ENCODE peak calls at places on chromosomes 11 and 22, in eight cellular contexts. R is AG10803; X is T-cell; U is left cardiac atrium; C is iris pigment epithelial cell; B is RKO; Y is CD8-positive, alpha-beta memory T cell; D is activated T-cell treated with anti-CD3 and anti-CD28 coated beads for 1 hour. T is an unnamed sample.

GRCh38 chr22:26406118-26406517 is 22.9 kb upstream of the ASPHD2 start:
- DNase-seq in X (no peak), D (no peak), U (no peak), C (peak), B (peak), R (peak), Y (no peak), T (no peak)

GRCh38 chr11:17713851-17714250 is 5.5 kb upstream of the MYOD1 start:
- DNase-seq in C (no peak), B (no peak), Y (no peak), U (no peak), D (no peak), R (no peak), X (no peak), T (no peak)

GRCh38 chr22:37054600-37055365 is 3.2 kb downstream of the KCTD17 start:
- DNase-seq in D (no peak), C (no peak), B (no peak), Y (no peak), X (no peak), U (no peak), R (no peak), T (no peak)

GRCh38 chr11:26953770-26954392 is 40.0 kb upstream of the FIBIN start:
- DNase-seq in C (peak), D (no peak), Y (no peak), R (peak), B (peak), U (no peak), X (no peak), T (no peak)

GRCh38 chr11:70326843-70327242 is 56.4 kb downstream of the PPFIA1 start:
- DNase-seq in R (no peak), C (peak), Y (no peak), X (no peak), D (no peak), U (no peak), B (no peak), T (no peak)

GRCh38 chr11:84720706-84721402 is 906.3 kb downstream of the DLG2 start:
- DNase-seq in X (no peak), B (no peak), U (peak), C (no peak), R (peak), Y (peak), D (no peak), T (no peak)

GRCh38 chr11:45457649-45458048 is 171.5 kb upstream of the SYT13 start:
- DNase-seq in B (no peak), Y (no peak), U (peak), C (peak), R (peak), D (no peak), X (no peak), T (no peak)

GRCh38 chr22:41411021-41411851 is 29.5 kb downstream of the TEF start:
- DNase-seq in X (no peak), R (no peak), C (no peak), B (no peak), Y (no peak), D (no peak), U (no peak), T (no peak)

GRCh38 chr11:12706531-12707499 is 32.6 kb downstream of the TEAD1 start:
- DNase-seq in R (no peak), C (peak), U (peak), X (no peak), Y (no peak), B (no peak), D (no peak), T (no peak)

GRCh38 chr11:18012314-18012905 is 437 bp downstream of the SERGEF start:
- DNase-seq in R (peak), X (peak), C (peak), B (peak), Y (peak), D (no peak), U (peak), T (no peak)

GRCh38 chr11:69089258-69089657 is 40.5 kb downstream of the TPCN2 start:
- DNase-seq in C (peak), X (no peak), U (no peak), R (peak), B (peak), D (no peak), Y (no peak), T (no peak)

GRCh38 chr11:31000412-31000811 is 369.1 kb downstream of the DCDC1 start:
- DNase-seq in U (no peak), C (no peak), R (no peak), D (no peak), B (no peak), Y (no peak), X (no peak), T (no peak)

GRCh38 chr22:50599816-50600454 is 658 bp upstream of the MAPK8IP2 start:
- DNase-seq in U (peak), B (peak), C (peak), Y (peak), D (peak), R (no peak), X (peak), T (peak)

GRCh38 chr11:72787262-72788104 is 6.4 kb downstream of the STARD10 start:
- DNase-seq in C (no peak), Y (no peak), U (no peak), B (no peak), X (no peak), D (no peak), R (no peak), T (no peak)

GRCh38 chr11:17298302-17298701 is 21.8 kb downstream of the NUCB2 start:
- DNase-seq in C (no peak), R (no peak), U (no peak), Y (no peak), D (no peak), B (peak), X (no peak), T (no peak)

GRCh38 chr22:17924076-17924475 is 100.3 kb downstream of the MICAL3 start:
- DNase-seq in C (no peak), R (no peak), Y (no peak), X (no peak), U (no peak), D (no peak), B (no peak), T (no peak)

GRCh38 chr11:116688202-116688540 is 84.6 kb downstream of the BUD13 start:
- DNase-seq in R (no peak), Y (no peak), B (no peak), C (no peak), U (no peak), D (no peak), X (no peak), T (no peak)

GRCh38 chr11:92457250-92457649 is 232.6 kb downstream of the FAT3 start:
- DNase-seq in Y (no peak), D (no peak), C (peak), X (no peak), B (no peak), U (no peak), R (peak), T (no peak)

GRCh38 chr22:35357883-35358621 is 22.8 kb upstream of the HMOX1 start:
- DNase-seq in Y (no peak), D (no peak), U (no peak), X (no peak), R (peak), B (peak), C (no peak), T (no peak)

GRCh38 chr11:70951139-70951804 is 301.1 kb downstream of the SHANK2 start:
- DNase-seq in D (no peak), B (no peak), U (no peak), X (no peak), R (no peak), C (no peak), Y (no peak), T (no peak)

GRCh38 chr11:83648610-83649467 is 362.7 kb upstream of the CCDC90B start:
- DNase-seq in R (no peak), B (no peak), D (no peak), X (no peak), U (no peak), Y (no peak), C (peak), T (no peak)

GRCh38 chr22:45064313-45065268 is 54.8 kb upstream of the PHF21B start:
- DNase-seq in D (no peak), X (no peak), C (peak), R (peak), B (peak), Y (no peak), U (no peak), T (peak)

GRCh38 chr22:41621911-41622179 is 750 bp downstream of the XRCC6 start:
- DNase-seq in U (no peak), B (no peak), C (peak), R (no peak), Y (no peak), X (no peak), D (no peak), T (no peak)

GRCh38 chr11:95119361-95120060 is 29.9 kb downstream of the ENDOD1 start:
- DNase-seq in R (no peak), D (no peak), U (no peak), B (no peak), C (no peak), Y (no peak), X (no peak), T (no peak)

GRCh38 chr22:34111210-34111824 is 191.0 kb upstream of the LARGE1 start:
- DNase-seq in R (peak), X (peak), C (peak), B (peak), D (no peak), U (no peak), Y (peak), T (no peak)

GRCh38 chr22:33781396-33781795 is 138.9 kb downstream of the LARGE1 start:
- DNase-seq in C (no peak), Y (no peak), B (no peak), D (no peak), X (no peak), R (peak), U (no peak), T (no peak)

GRCh38 chr22:49767355-49768062 is 60.2 kb downstream of the BRD1 start:
- DNase-seq in C (peak), U (no peak), X (no peak), D (no peak), B (peak), R (peak), Y (peak), T (no peak)

GRCh38 chr11:2745511-2745910 is 45.7 kb upstream of the KCNQ1OT1 start:
- DNase-seq in C (no peak), R (no peak), U (peak), D (no peak), B (no peak), X (no peak), Y (no peak), T (no peak)

GRCh38 chr11:30387891-30388861 is 65.3 kb downstream of the ARL14EP start:
- DNase-seq in X (no peak), C (no peak), U (no peak), D (no peak), Y (no peak), R (no peak), B (no peak), T (no peak)